ENCODE peak calls at places on chromosome 1, in five cellular contexts. T is BJ, U is thoracic aorta, Q is stomach, J is fibroblast of the aortic adventitia. W is an unnamed sample.
A peak's percentile ranks its signal among the peaks of the same experiment; 100 is the strongest.

GRCh38 chr1:28249013-28249870 is 10.1 kb upstream of the SESN2 start:
- DNase-seq in U (no peak), Q (peak; percentile 80), J (peak; percentile 87), T (no peak), W (peak; percentile 93)

GRCh38 chr1:168570652-168571051 is 5.8 kb upstream of the XCL1 start:
- DNase-seq in U (no peak), J (no peak), T (no peak), Q (no peak), W (no peak)

GRCh38 chr1:15525043-15525958 is 1.3 kb upstream of the CASP9 start:
- DNase-seq in J (peak; percentile 10), U (peak; percentile 98), T (no peak), Q (no peak), W (peak; percentile 6)

GRCh38 chr1:163094589-163094988 is 25.4 kb downstream of the RGS4 start:
- DNase-seq in T (no peak), U (no peak), J (peak; percentile 34), Q (no peak), W (peak; percentile 42)

GRCh38 chr1:99613716-99614115 is 32.2 kb upstream of the PALMD start:
- DNase-seq in U (no peak), J (peak; percentile 6), Q (no peak), T (no peak), W (no peak)

GRCh38 chr1:11535761-11536572 is 57.0 kb downstream of the DISP3 start:
- DNase-seq in U (no peak), J (no peak), Q (no peak), T (no peak), W (no peak)

GRCh38 chr1:1020000-1020404 is at the start of gene AGRN:
- DNase-seq in Q (no peak), U (no peak), T (no peak), J (no peak), W (no peak)

GRCh38 chr1:116359871-116360270 is 13.2 kb upstream of the ATP1A1 start:
- DNase-seq in Q (no peak), J (no peak), U (no peak), T (no peak), W (no peak)

GRCh38 chr1:52614671-52615070 is 12.5 kb downstream of the GPX7 start:
- DNase-seq in T (no peak), J (no peak), Q (no peak), U (no peak), W (no peak)

GRCh38 chr1:236066828-236067386 is 2.0 kb upstream of the NID1 start:
- DNase-seq in U (no peak), J (no peak), T (no peak), Q (peak; percentile 43), W (no peak)

GRCh38 chr1:234186037-234186688 is 187.1 kb upstream of the COA6 start:
- DNase-seq in U (no peak), J (peak; percentile 6), T (no peak), Q (no peak), W (peak; percentile 98)

GRCh38 chr1:234185438-234185837 is 187.8 kb upstream of the COA6 start:
- DNase-seq in Q (no peak), J (no peak), T (no peak), U (no peak), W (no peak)

GRCh38 chr1:234188454-234188792 is 184.8 kb upstream of the COA6 start:
- DNase-seq in Q (no peak), U (no peak), J (no peak), T (no peak), W (peak; percentile 94)
- TF ChIP-seq CTCF in Q (no peak), U (no peak), J (no peak), T (peak; percentile 19), W (peak; percentile 53)

DNA sequence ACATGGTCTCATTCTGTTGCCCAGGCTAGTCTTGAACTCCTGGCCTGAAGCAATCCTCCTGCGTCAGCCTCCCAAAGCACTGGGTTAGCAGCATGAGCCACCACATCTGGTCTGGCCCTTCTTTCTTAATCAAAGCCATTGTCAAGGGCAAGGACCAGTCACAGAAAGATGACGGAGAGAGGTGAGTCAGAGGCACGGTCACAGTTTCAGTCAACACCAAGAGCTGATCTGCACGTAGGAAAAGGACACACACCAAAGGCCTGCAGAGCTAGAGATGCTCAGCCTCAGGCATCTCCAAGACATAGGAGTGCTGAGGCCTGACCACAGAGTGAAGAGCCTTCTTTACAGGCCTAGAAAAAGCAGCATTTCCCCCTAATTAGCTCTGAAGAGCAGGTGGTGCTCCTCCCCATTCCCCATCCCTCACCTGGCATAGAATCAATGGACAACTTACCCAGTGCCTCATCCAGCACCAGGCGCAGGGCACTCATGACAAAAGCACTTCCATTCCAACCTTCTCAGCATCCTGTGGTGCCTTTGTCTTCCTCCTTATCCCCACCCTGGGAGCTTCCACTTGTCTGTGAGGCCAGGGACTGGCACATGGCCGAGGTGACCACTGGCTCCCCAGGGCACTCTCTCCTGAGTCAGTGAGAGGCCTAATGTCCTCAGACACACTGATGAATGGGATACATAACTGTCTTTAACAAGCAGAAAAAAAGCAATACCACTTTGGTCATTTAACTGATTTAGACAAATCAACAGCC is 139.8 kb downstream of the AJAP1 start:
- DNase-seq in U (no peak), T (no peak), Q (no peak), J (no peak), W (no peak)
- H3K4me3 ChIP-seq in U (no peak overlapping the region), T (no peak overlapping the region), Q (no peak overlapping the region), J (no peak overlapping the region), W (no peak overlapping the region)

DNA sequence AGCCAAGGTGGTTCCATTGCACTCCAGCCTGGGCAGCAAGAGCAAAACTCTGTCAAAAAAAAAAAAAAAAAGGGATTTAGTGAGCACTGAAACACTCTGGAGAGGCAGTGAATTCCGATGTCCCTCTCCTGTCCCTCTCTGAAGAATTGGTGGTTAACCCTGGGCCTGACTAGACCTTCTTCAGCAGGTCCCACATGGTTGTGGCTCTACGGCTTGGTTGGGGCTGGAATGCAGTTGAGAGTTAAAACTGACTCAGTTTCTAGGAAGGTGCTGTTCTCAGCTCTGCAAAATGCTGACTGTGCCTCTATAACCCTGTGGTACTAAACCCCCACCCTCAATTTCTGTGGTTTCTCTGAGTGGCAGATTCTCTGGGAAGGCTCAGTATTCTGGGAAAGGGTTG is 173.3 kb downstream of the SEC16B start:
- DNase-seq in J (no peak), T (no peak), Q (no peak), U (no peak), W (no peak)
- TF ChIP-seq CTCF in J (no peak), T (no peak), Q (no peak), U (no peak), W (no peak)

DNA sequence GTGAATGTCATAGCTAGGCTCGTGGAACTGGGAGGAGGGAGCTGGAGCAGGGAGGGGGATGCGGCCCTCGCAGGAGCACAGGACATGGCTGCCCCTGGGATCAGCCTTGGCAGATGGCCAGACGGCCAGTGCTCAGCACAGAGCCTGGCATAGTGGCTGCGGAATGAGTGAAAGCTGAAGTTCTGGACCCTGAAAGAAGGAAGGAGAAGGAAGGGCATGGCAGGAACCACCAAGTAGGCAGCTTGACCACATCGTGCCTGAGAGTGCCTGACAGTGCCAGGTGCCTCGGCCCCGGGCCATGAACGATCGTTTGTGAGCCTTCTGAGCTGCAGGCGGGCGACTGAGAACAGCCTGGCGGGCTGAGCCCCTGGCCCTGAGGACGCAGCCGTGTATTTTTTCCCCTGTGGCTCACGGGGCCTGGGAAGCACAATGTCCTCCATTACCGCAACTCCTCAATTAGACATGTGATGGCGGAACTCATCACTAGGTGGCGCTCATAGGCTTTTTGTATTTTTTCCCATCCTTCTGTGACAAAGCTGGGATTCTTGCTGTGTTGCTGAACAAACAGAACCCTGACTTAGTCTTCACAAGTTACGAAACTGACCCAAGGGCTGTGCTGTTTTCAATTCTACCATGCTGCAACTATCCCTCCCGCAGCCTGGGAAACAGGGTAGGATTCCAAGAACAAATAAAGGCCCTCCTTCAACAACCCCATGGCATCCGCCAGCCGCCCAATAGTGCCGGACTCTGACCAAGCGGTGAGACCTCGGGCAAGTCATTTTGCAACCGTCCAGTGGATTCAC is 29.9 kb upstream of the TMEM61 start:
- DNase-seq in U (peak; percentile 29), J (peak; percentile 93), Q (peak; percentile 83), T (peak; percentile 57), W (peak; percentile 86)
- H3K4me3 ChIP-seq in U (peak overlapping the region; percentile 53), J (no peak overlapping the region), Q (peak overlapping the region; percentile 27), T (no peak overlapping the region), W (no peak overlapping the region)

W was measured in epithelial cell of esophagus.